ENCODE peak calls at places on chromosomes 3 and 15, in nine cellular contexts. One of them, this sample, is unnamed.

GRCh38 chr3:70658779-70659310 is 346.4 kb upstream of the MDFIC2 start:
- DNase-seq in breast epithelium: no peak
- DNase-seq in fibroblast of lung: peak; percentile 3
- DNase-seq in IMR-90: no peak
- DNase-seq in PC-3: no peak
- DNase-seq in astrocyte: no peak
- DNase-seq in pancreas: no peak
- DNase-seq in DND-41: no peak
- DNase-seq in BE2C: no peak
- DNase-seq in this sample: no peak

GRCh38 chr3:133943639-133944131 is 48.0 kb upstream of the RAB6B start:
- DNase-seq in breast epithelium: peak; percentile 79
- DNase-seq in fibroblast of lung: peak; percentile 99
- DNase-seq in IMR-90: peak; percentile 98
- DNase-seq in PC-3: peak; percentile 88
- DNase-seq in astrocyte: peak; percentile 99
- DNase-seq in pancreas: peak; percentile 27
- DNase-seq in DND-41: peak; percentile 23
- DNase-seq in BE2C: peak; percentile 39
- DNase-seq in this sample: no peak

GRCh38 chr15:25711164-25711563 is 152.0 kb downstream of the ATP10A start:
- DNase-seq in breast epithelium: no peak
- DNase-seq in fibroblast of lung: no peak
- DNase-seq in IMR-90: no peak
- DNase-seq in PC-3: no peak
- DNase-seq in astrocyte: no peak
- DNase-seq in pancreas: no peak
- DNase-seq in DND-41: no peak
- DNase-seq in BE2C: no peak
- DNase-seq in this sample: no peak

GRCh38 chr3:189122120-189122519 is 49.7 kb upstream of the TPRG1 start:
- DNase-seq in breast epithelium: no peak
- DNase-seq in fibroblast of lung: no peak
- DNase-seq in IMR-90: no peak
- DNase-seq in PC-3: no peak
- DNase-seq in astrocyte: no peak
- DNase-seq in pancreas: no peak
- DNase-seq in DND-41: no peak
- DNase-seq in BE2C: no peak
- DNase-seq in this sample: no peak

GRCh38 chr15:90159213-90159612 is 41.9 kb upstream of the SEMA4B start:
- DNase-seq in breast epithelium: no peak
- DNase-seq in fibroblast of lung: no peak
- DNase-seq in IMR-90: no peak
- DNase-seq in PC-3: peak; percentile 60
- DNase-seq in astrocyte: no peak
- DNase-seq in pancreas: no peak
- DNase-seq in DND-41: no peak
- DNase-seq in BE2C: no peak
- DNase-seq in this sample: no peak

GRCh38 chr15:41940441-41940857 is 31.9 kb downstream of the EHD4 start:
- DNase-seq in breast epithelium: peak; percentile 17
- DNase-seq in fibroblast of lung: peak; percentile 93
- DNase-seq in IMR-90: peak; percentile 87
- DNase-seq in PC-3: peak; percentile 98
- DNase-seq in astrocyte: peak; percentile 90
- DNase-seq in pancreas: no peak
- DNase-seq in DND-41: no peak
- DNase-seq in BE2C: no peak
- DNase-seq in this sample: no peak

GRCh38 chr3:98846101-98846500 is 55.4 kb downstream of the DCBLD2 start:
- DNase-seq in breast epithelium: no peak
- DNase-seq in fibroblast of lung: peak; percentile 67
- DNase-seq in IMR-90: peak; percentile 37
- DNase-seq in PC-3: no peak
- DNase-seq in astrocyte: peak; percentile 59
- DNase-seq in pancreas: no peak
- DNase-seq in DND-41: no peak
- DNase-seq in BE2C: no peak
- DNase-seq in this sample: no peak

GRCh38 chr15:44580105-44580504 is 43.2 kb downstream of the EIF3J start:
- DNase-seq in breast epithelium: no peak
- DNase-seq in fibroblast of lung: no peak
- DNase-seq in IMR-90: no peak
- DNase-seq in PC-3: peak; percentile 83
- DNase-seq in astrocyte: no peak
- DNase-seq in pancreas: no peak
- DNase-seq in DND-41: no peak
- DNase-seq in BE2C: no peak
- DNase-seq in this sample: no peak

GRCh38 chr15:37031198-37031597 is 69.2 kb downstream of the MEIS2 start:
- DNase-seq in breast epithelium: no peak
- DNase-seq in fibroblast of lung: peak; percentile 79
- DNase-seq in IMR-90: peak; percentile 94
- DNase-seq in PC-3: peak; percentile 56
- DNase-seq in astrocyte: peak; percentile 79
- DNase-seq in pancreas: no peak
- DNase-seq in DND-41: no peak
- DNase-seq in BE2C: no peak
- DNase-seq in this sample: no peak

GRCh38 chr15:39828374-39828931 is 45.8 kb upstream of the FSIP1 start:
- DNase-seq in breast epithelium: no peak
- DNase-seq in fibroblast of lung: peak; percentile 78
- DNase-seq in IMR-90: peak; percentile 60
- DNase-seq in PC-3: peak; percentile 42
- DNase-seq in astrocyte: peak; percentile 72
- DNase-seq in pancreas: no peak
- DNase-seq in DND-41: no peak
- DNase-seq in BE2C: peak; percentile 53
- DNase-seq in this sample: no peak

DNA sequence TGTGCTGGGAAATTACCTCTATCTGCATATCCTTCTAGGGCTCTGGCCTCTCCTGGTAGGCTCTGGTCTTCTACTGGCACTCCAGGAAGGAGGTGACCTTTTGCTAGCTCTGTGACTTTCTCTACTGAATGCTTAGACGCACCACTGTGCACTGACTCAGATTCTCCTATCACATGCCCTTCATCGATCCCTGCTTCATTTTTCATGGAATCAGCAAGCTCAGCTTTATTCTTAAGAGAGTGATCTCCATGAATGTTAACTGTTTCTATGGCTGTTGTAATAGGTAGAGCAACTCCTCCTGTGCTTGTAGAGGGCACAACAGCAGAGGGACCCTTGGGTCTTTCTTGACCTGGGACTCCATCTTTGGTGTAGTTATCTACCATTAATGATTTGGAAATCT is 106.6 kb downstream of the MAP4 start:
- DNase-seq in breast epithelium: no peak
- DNase-seq in fibroblast of lung: no peak
- DNase-seq in IMR-90: no peak
- DNase-seq in PC-3: no peak
- DNase-seq in astrocyte: no peak
- DNase-seq in pancreas: no peak
- DNase-seq in DND-41: no peak
- DNase-seq in BE2C: no peak
- DNase-seq in this sample: no peak
- H3K4me1 ChIP-seq in breast epithelium: no peaks in the 10 kb centered on the region
- H3K4me1 ChIP-seq in fibroblast of lung: peaks cover 14% of the 10 kb centered on the region
- H3K4me1 ChIP-seq in IMR-90: peaks cover 12% of the 10 kb centered on the region
- H3K4me1 ChIP-seq in PC-3: peaks cover 19% of the 10 kb centered on the region
- H3K4me1 ChIP-seq in astrocyte: peaks cover 24% of the 10 kb centered on the region
- H3K4me1 ChIP-seq in pancreas: peaks cover 6% of the 10 kb centered on the region
- H3K4me1 ChIP-seq in DND-41: no peaks in the 10 kb centered on the region
- H3K4me1 ChIP-seq in BE2C: peaks cover 2% of the 10 kb centered on the region
- H3K4me1 ChIP-seq in this sample: no peaks in the 10 kb centered on the region

GRCh38 chr3:158102660-158103085 is 3.5 kb downstream of the SHOX2 start:
- DNase-seq in breast epithelium: no peak
- DNase-seq in fibroblast of lung: no peak
- DNase-seq in IMR-90: no peak
- DNase-seq in PC-3: no peak
- DNase-seq in astrocyte: no peak
- DNase-seq in pancreas: no peak
- DNase-seq in DND-41: no peak
- DNase-seq in BE2C: no peak
- DNase-seq in this sample: no peak
- H3K4me3 ChIP-seq in breast epithelium: peak overlapping the region; percentile 54
- H3K4me3 ChIP-seq in fibroblast of lung: no peak overlapping the region
- H3K4me3 ChIP-seq in IMR-90: no peak overlapping the region
- H3K4me3 ChIP-seq in PC-3: no peak overlapping the region
- H3K4me3 ChIP-seq in astrocyte: no peak overlapping the region
- H3K4me3 ChIP-seq in pancreas: no peak overlapping the region
- H3K4me3 ChIP-seq in DND-41: no peak overlapping the region
- H3K4me3 ChIP-seq in BE2C: peak overlapping the region; percentile 48
- H3K4me3 ChIP-seq in this sample: no peak overlapping the region

GRCh38 chr3:172203522-172204258 is 164.3 kb downstream of the FNDC3B start:
- DNase-seq in breast epithelium: no peak
- DNase-seq in fibroblast of lung: peak; percentile 67
- DNase-seq in IMR-90: no peak
- DNase-seq in PC-3: peak; percentile 78
- DNase-seq in astrocyte: peak; percentile 68
- DNase-seq in pancreas: no peak
- DNase-seq in DND-41: no peak
- DNase-seq in BE2C: no peak
- DNase-seq in this sample: no peak
- H3K4me1 ChIP-seq in breast epithelium: peaks cover 5% of the 10 kb centered on the region
- H3K4me1 ChIP-seq in fibroblast of lung: peaks cover 23% of the 10 kb centered on the region
- H3K4me1 ChIP-seq in IMR-90: peaks cover 21% of the 10 kb centered on the region
- H3K4me1 ChIP-seq in PC-3: peaks cover 36% of the 10 kb centered on the region
- H3K4me1 ChIP-seq in astrocyte: peaks cover 61% of the 10 kb centered on the region
- H3K4me1 ChIP-seq in pancreas: peaks cover 21% of the 10 kb centered on the region
- H3K4me1 ChIP-seq in DND-41: no peaks in the 10 kb centered on the region
- H3K4me1 ChIP-seq in BE2C: peaks cover 12% of the 10 kb centered on the region
- H3K4me1 ChIP-seq in this sample: peaks cover 54% of the 10 kb centered on the region

GRCh38 chr15:64096486-64097431 is 977 bp downstream of the SNX1 start:
- DNase-seq in breast epithelium: no peak
- DNase-seq in fibroblast of lung: peak; percentile 55
- DNase-seq in IMR-90: peak; percentile 43
- DNase-seq in PC-3: peak; percentile 36
- DNase-seq in astrocyte: peak; percentile 36
- DNase-seq in pancreas: no peak
- DNase-seq in DND-41: no peak
- DNase-seq in BE2C: peak; percentile 38
- DNase-seq in this sample: no peak

GRCh38 chr15:64095795-64096485 is at the start of gene SNX1:
- DNase-seq in breast epithelium: peak; percentile 92
- DNase-seq in fibroblast of lung: peak; percentile 93
- DNase-seq in IMR-90: peak; percentile 94
- DNase-seq in PC-3: peak; percentile 89
- DNase-seq in astrocyte: peak; percentile 85
- DNase-seq in pancreas: peak; percentile 94
- DNase-seq in DND-41: peak; percentile 95
- DNase-seq in BE2C: peak; percentile 96
- DNase-seq in this sample: peak; percentile 96

GRCh38 chr15:64093627-64094417 is at the start of gene CIAO2A:
- DNase-seq in breast epithelium: peak; percentile 95
- DNase-seq in fibroblast of lung: peak; percentile 98
- DNase-seq in IMR-90: peak; percentile 98
- DNase-seq in PC-3: peak; percentile 97
- DNase-seq in astrocyte: peak; percentile 97
- DNase-seq in pancreas: peak; percentile 96
- DNase-seq in DND-41: peak; percentile 95
- DNase-seq in BE2C: peak; percentile 95
- DNase-seq in this sample: peak; percentile 96

GRCh38 chr15:64092864-64093626 is 593 bp downstream of the CIAO2A start:
- DNase-seq in breast epithelium: no peak
- DNase-seq in fibroblast of lung: peak; percentile 80
- DNase-seq in IMR-90: peak; percentile 64
- DNase-seq in PC-3: peak; percentile 12
- DNase-seq in astrocyte: peak; percentile 74
- DNase-seq in pancreas: peak; percentile 62
- DNase-seq in DND-41: peak; percentile 48
- DNase-seq in BE2C: peak; percentile 56
- DNase-seq in this sample: no peak

GRCh38 chr15:64095431-64095794 is 369 bp upstream of the SNX1 start:
- DNase-seq in breast epithelium: no peak
- DNase-seq in fibroblast of lung: no peak
- DNase-seq in IMR-90: no peak
- DNase-seq in PC-3: no peak
- DNase-seq in astrocyte: no peak
- DNase-seq in pancreas: no peak
- DNase-seq in DND-41: no peak
- DNase-seq in BE2C: no peak
- DNase-seq in this sample: no peak
- H3K4me3 ChIP-seq in breast epithelium: peak overlapping the region; percentile 90
- H3K4me3 ChIP-seq in fibroblast of lung: no peak overlapping the region
- H3K4me3 ChIP-seq in IMR-90: peak overlapping the region; percentile 92
- H3K4me3 ChIP-seq in PC-3: peak overlapping the region; percentile 100
- H3K4me3 ChIP-seq in astrocyte: peak overlapping the region; percentile 38
- H3K4me3 ChIP-seq in pancreas: no peak overlapping the region
- H3K4me3 ChIP-seq in DND-41: peak overlapping the region; percentile 77
- H3K4me3 ChIP-seq in BE2C: peak overlapping the region; percentile 87
- H3K4me3 ChIP-seq in this sample: peak overlapping the region; percentile 78

GRCh38 chr3:113245775-113246174 is 34.4 kb downstream of the BOC start:
- DNase-seq in breast epithelium: no peak
- DNase-seq in fibroblast of lung: peak; percentile 41
- DNase-seq in IMR-90: peak; percentile 15
- DNase-seq in PC-3: no peak
- DNase-seq in astrocyte: no peak
- DNase-seq in pancreas: no peak
- DNase-seq in DND-41: no peak
- DNase-seq in BE2C: no peak
- DNase-seq in this sample: no peak

GRCh38 chr3:113242091-113242581 is 30.8 kb downstream of the BOC start:
- DNase-seq in breast epithelium: no peak
- DNase-seq in fibroblast of lung: peak; percentile 87
- DNase-seq in IMR-90: peak; percentile 21
- DNase-seq in PC-3: no peak
- DNase-seq in astrocyte: peak; percentile 84
- DNase-seq in pancreas: no peak
- DNase-seq in DND-41: no peak
- DNase-seq in BE2C: no peak
- DNase-seq in this sample: no peak

GRCh38 chr3:113243071-113243470 is 31.7 kb downstream of the BOC start:
- DNase-seq in breast epithelium: no peak
- DNase-seq in fibroblast of lung: no peak
- DNase-seq in IMR-90: no peak
- DNase-seq in PC-3: no peak
- DNase-seq in astrocyte: no peak
- DNase-seq in pancreas: no peak
- DNase-seq in DND-41: no peak
- DNase-seq in BE2C: no peak
- DNase-seq in this sample: no peak

GRCh38 chr3:113241292-113242033 is 30.1 kb downstream of the BOC start:
- DNase-seq in breast epithelium: no peak
- DNase-seq in fibroblast of lung: peak; percentile 83
- DNase-seq in IMR-90: peak; percentile 22
- DNase-seq in PC-3: no peak
- DNase-seq in astrocyte: peak; percentile 77
- DNase-seq in pancreas: no peak
- DNase-seq in DND-41: peak; percentile 34
- DNase-seq in BE2C: peak; percentile 32
- DNase-seq in this sample: no peak

GRCh38 chr3:113243846-113244245 is 32.5 kb downstream of the BOC start:
- DNase-seq in breast epithelium: no peak
- DNase-seq in fibroblast of lung: no peak
- DNase-seq in IMR-90: no peak
- DNase-seq in PC-3: no peak
- DNase-seq in astrocyte: no peak
- DNase-seq in pancreas: no peak
- DNase-seq in DND-41: no peak
- DNase-seq in BE2C: no peak
- DNase-seq in this sample: no peak
- H3K4me1 ChIP-seq in breast epithelium: peaks cover 16% of the 10 kb centered on the region
- H3K4me1 ChIP-seq in fibroblast of lung: peaks cover 8% of the 10 kb centered on the region
- H3K4me1 ChIP-seq in IMR-90: peaks cover 16% of the 10 kb centered on the region
- H3K4me1 ChIP-seq in PC-3: peaks cover 11% of the 10 kb centered on the region
- H3K4me1 ChIP-seq in astrocyte: peaks cover 34% of the 10 kb centered on the region
- H3K4me1 ChIP-seq in pancreas: no peaks in the 10 kb centered on the region
- H3K4me1 ChIP-seq in DND-41: peaks cover 24% of the 10 kb centered on the region
- H3K4me1 ChIP-seq in BE2C: peaks cover 3% of the 10 kb centered on the region
- H3K4me1 ChIP-seq in this sample: no peaks in the 10 kb centered on the region